ENCODE peak calls at places on chromosomes 1 and 21, in four cellular contexts. Y, O, Q and H are unnamed samples.

GRCh38 chr1:209389258-209389657 is 194.3 kb upstream of the CAMK1G start:
- DNase-seq in Q (no peak), Y (peak), O (no peak), H (no peak)

GRCh38 chr1:41783189-41783639 is 135.5 kb downstream of the HIVEP3 start:
- DNase-seq in O (no peak), Y (peak), Q (no peak), H (no peak)

GRCh38 chr1:93033029-93033428 is 46.1 kb upstream of the MTF2 start:
- DNase-seq in Y (no peak), O (no peak), Q (no peak), H (peak)

GRCh38 chr1:90850925-90851710 is 134.0 kb upstream of the BARHL2 start:
- DNase-seq in Q (peak), Y (peak), O (peak), H (peak)

GRCh38 chr1:154463512-154463990 is 38.5 kb upstream of the TDRD10 start:
- DNase-seq in O (no peak), Y (no peak), Q (no peak), H (no peak)

GRCh38 chr1:55232448-55233148 is 17.4 kb upstream of the USP24 start:
- DNase-seq in Q (no peak), O (no peak), Y (no peak), H (no peak)

GRCh38 chr21:43311303-43311817 is 115.6 kb downstream of the SIK1 start:
- DNase-seq in O (no peak), Q (peak), Y (no peak), H (peak)

GRCh38 chr1:118154220-118154619 is 30.8 kb downstream of the SPAG17 start:
- DNase-seq in Y (no peak), O (peak), Q (peak), H (no peak)

GRCh38 chr1:36238433-36238832 is 14.2 kb downstream of the THRAP3 start:
- DNase-seq in Y (no peak), O (no peak), Q (no peak), H (no peak)

GRCh38 chr21:41142051-41142795 is 25.7 kb upstream of the BACE2 start:
- DNase-seq in Q (no peak), Y (no peak), O (peak), H (no peak)

GRCh38 chr1:203287109-203287893 is 18.0 kb upstream of the BTG2 start:
- DNase-seq in O (no peak), Y (no peak), Q (peak), H (peak)

GRCh38 chr1:6969106-6969505 is 183.9 kb downstream of the CAMTA1 start:
- DNase-seq in Y (no peak), O (no peak), Q (no peak), H (no peak)

GRCh38 chr21:40902993-40903392 is 56.0 kb upstream of the DSCAM start:
- DNase-seq in Q (no peak), Y (no peak), O (no peak), H (no peak)

GRCh38 chr1:39646232-39647081 is 7.0 kb upstream of the HEYL start:
- DNase-seq in Y (no peak), O (peak), Q (no peak), H (peak)
- H3K4me2 ChIP-seq in Y (no peak), O (no peak), Q (no peak), H (no peak)

DNA sequence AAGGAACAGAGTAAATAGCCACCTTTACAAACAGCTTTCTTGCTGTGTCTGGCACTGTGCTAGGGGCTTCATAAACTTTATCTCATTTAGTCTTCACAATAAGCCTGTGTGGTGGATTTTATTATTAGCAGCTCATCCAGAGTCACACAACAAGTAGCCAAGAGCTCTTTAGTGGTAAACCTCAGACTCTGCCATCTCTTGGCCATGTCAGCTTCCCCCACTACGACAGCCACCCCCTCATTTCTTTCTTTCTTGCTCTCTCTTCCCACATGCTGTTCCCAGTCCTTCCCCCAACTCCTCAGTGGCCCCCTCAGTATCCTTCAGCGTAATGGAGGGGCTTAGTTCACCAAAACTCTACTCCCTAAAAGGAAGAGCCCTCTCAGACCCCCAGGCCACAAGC is 1.2 kb upstream of the ZNF683 start:
- DNase-seq in Q (no peak), O (no peak), Y (no peak), H (no peak)
- TF ChIP-seq EZH2phosphoT487 in Q (no peak), O (no peak), Y (no peak), H (no peak)

GRCh38 chr1:177592624-177593023 is 377.2 kb downstream of the SEC16B start:
- DNase-seq in Q (no peak), O (no peak), Y (no peak), H (no peak)
- TF ChIP-seq CTCF in Q (no peak), O (no peak), Y (no peak), H (no peak)

GRCh38 chr1:89767618-89768017 is 53.2 kb upstream of the LRRC8D start:
- DNase-seq in Q (no peak), Y (no peak), O (no peak), H (no peak)
- H3K4me2 ChIP-seq in Q (no peak), Y (no peak), O (no peak), H (no peak)

GRCh38 chr1:10882069-10882468 is 85.6 kb upstream of the CASZ1 start:
- DNase-seq in Q (no peak), Y (no peak), O (no peak), H (no peak)
- TF ChIP-seq EZH2phosphoT487 in Q (no peak), Y (no peak), O (no peak), H (no peak)

GRCh38 chr1:3930696-3931309 is 30.7 kb upstream of the C1orf174 start:
- DNase-seq in O (no peak), Q (no peak), Y (no peak), H (no peak)

GRCh38 chr1:3932156-3932555 is 32.1 kb upstream of the C1orf174 start:
- DNase-seq in O (no peak), Y (no peak), Q (no peak), H (no peak)

GRCh38 chr1:3930282-3930681 is 30.2 kb upstream of the C1orf174 start:
- DNase-seq in Q (no peak), O (no peak), Y (no peak), H (no peak)

GRCh38 chr1:3929122-3929521 is 29.1 kb upstream of the C1orf174 start:
- DNase-seq in O (no peak), Y (no peak), Q (no peak), H (no peak)

DNA sequence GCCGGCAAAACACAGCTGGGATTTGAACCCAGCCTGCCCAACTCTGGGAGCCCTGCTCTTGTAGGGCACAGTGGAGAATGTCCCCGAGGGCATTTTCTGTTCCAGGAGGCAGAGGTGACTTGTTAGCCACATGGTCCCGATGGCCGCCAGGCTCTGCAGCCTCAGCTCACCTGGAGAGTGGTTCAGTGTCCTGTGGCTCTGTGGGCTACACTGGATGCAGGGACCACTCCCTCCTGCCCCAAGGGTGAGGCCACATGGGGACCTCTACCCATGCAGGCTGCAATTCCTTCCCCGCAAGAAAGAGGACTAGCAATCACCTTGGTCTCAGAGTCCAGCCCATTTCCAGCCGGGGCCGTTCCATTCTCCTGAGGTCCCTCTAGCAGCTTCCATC is 31.2 kb upstream of the C1orf174 start:
- DNase-seq in Q (no peak), Y (no peak), O (no peak), H (no peak)
- TF ChIP-seq CTCF in Q (no peak), Y (no peak), O (no peak), H (no peak)

DNA sequence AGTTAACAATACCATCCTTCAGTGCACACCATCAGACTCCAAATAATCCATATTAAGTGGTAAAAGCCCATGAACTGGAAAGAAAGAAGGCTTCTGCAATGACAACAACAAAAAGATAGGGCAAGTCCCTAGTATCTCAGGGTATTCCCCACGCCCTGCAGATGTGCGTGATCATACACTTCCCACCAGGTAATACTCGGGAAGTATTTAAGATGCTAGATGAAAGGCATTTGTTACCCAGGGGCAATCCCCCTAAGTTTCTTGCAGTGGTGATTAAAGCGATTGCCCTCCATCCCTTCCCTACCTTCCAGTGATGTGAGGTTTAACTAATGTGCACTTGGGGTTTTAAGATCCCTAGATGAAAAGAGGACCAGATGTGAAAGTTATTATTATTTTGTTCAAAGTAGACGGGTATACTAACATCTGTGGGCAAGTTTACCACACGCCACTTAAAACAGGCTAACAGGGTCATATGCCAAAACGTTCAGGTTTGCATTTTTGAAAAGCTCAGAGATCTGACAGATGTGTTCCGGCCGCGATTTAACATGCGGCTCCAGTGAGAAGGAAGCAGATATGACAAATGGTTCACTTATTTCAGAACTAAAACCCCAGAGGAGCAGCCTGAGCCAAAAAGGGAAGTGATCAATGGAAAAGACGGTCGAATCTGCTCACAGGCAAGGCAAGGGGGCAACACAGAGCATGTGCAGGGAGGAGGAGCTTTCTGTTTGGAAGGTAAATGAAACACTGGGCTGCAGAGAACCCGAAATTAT is 17.4 kb downstream of the TIAM1 start:
- DNase-seq in O (no peak), Q (peak), Y (no peak), H (peak)
- H3K4me2 ChIP-seq in O (no peak), Q (peak), Y (no peak), H (peak)

DNA sequence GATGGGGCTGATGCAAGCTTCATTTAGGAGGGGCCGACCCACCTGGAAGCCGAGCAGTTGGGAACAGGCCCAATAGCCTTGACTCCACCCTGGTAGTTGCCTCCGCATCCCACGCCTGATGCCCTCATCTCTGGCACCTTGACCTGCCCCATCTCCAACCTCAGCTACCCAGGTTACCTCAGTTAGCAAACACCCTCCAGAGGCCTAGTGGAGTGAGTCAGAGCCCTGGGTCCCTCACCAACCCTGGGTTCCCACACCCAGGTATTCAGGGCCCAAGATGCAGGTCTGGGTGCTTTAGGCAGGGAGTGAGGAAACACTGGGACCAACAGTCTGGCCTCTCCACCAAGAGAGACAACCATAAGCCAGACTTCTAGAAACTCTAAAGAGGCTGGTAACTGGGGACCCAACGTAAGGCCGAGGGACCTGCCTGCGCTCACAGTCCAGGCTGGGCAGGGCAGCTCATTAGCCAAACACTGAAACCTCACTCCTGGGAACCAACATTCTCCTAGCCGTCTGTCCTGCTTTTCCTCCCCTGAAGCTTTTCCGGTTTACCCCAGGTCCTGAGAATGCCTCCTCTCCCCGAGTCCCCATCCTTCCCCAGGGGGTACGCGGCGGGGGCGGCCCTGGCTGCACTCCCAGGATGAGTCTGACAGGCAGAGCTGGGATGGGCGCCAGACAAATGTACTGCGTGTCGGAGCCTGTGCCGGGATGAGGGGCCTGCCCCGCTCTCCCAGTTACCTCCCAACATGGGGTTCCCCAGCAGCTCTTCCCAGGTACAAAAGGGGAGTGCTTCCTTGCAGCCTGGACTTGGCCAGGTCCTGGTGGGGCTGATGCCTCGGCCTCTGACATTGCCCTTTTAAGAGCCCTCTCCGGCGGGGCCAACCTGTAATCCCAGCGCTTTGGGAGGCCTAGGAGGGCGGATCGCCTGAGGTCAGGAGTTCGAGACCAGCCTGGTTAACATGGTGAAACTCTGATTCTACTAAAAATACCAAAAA is 8.9 kb upstream of the CELSR2 start:
- DNase-seq in O (peak), Q (peak), Y (no peak), H (peak)
- TF ChIP-seq EZH2phosphoT487 in O (no peak), Q (no peak), Y (no peak), H (no peak)

GRCh38 chr1:11982010-11982392 is 1.8 kb downstream of the MFN2 start:
- DNase-seq in O (peak), Q (no peak), Y (peak), H (no peak)
- TF ChIP-seq CTCF in O (peak), Q (no peak), Y (peak), H (no peak)

DNA sequence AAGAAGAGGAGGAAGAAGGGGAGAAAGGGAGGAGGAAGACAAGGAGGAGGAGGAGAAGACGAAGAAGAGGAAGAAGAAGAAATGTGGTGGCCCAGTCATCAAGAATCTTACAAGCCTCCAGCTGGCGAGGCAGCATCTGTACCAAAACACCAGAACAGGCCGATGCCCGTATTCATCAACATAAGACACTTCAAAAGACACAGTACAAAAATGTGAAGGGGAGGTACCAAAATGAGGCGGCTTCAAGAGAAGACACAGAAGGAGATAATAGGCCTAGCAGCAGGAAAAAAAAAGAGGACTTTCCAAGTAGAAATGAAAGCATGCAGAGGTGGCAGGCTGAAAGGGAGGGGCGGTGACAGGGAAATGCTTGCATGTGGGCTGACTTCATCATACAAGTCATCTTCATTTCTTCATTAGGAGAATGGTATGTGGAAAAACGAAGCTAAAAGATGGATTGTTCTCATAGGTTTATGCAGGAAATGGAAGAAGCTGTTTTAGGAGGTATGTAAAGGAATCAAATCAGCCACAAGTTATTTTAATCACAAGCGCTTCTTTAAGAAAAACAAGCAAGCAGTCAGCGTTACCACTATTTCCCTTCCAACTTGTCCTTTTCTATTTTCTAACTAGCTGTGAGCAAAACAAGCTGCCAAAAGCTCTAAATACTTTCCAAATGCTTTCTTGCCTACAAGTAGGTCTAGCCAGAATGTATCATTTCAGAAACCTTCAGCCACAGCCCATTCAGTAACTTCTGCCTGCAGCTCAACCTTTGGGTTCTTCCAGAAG is 192.3 kb downstream of the SLC45A1 start:
- DNase-seq in Y (no peak), O (no peak), Q (no peak), H (peak)
- H3K4me2 ChIP-seq in Y (no peak), O (no peak), Q (no peak), H (peak)